ENCODE peak calls at places on chromosomes 2 and 18, in nine cellular contexts. B, N, O, T, M, Z, K, U and P are unnamed samples.

GRCh38 chr2:95525294-95526035 is 40.9 kb upstream of the TRIM43B start:
- DNase-seq in B (peak; percentile 37), N (no peak), O (no peak), U (no peak), Z (peak; percentile 8), M (peak; percentile 36), K (no peak), T (peak; percentile 39), P (no peak)

GRCh38 chr18:78213365-78213994 is 766.1 kb upstream of the SALL3 start:
- DNase-seq in O (no peak), U (no peak), Z (no peak), K (no peak), B (peak; percentile 70), T (no peak), M (no peak), N (no peak), P (no peak)

GRCh38 chr2:170163666-170164065 is 14.3 kb upstream of the MYO3B start:
- DNase-seq in M (no peak), U (no peak), K (no peak), Z (no peak), O (no peak), T (no peak), N (peak; percentile 21), B (no peak), P (no peak)

GRCh38 chr18:31042068-31042390 is 513 bp downstream of the DSC3 start:
- DNase-seq in B (no peak), K (no peak), T (no peak), N (no peak), U (no peak), Z (no peak), M (no peak), O (no peak), P (no peak)

GRCh38 chr2:66544258-66544657 is 109.3 kb downstream of the MEIS1 start:
- DNase-seq in T (no peak), O (no peak), Z (no peak), B (no peak), K (no peak), M (no peak), N (no peak), U (no peak), P (no peak)

GRCh38 chr2:121075006-121075545 is 209.9 kb downstream of the TFCP2L1 start:
- DNase-seq in O (peak; percentile 99), M (peak; percentile 95), N (peak; percentile 88), U (peak; percentile 87), K (peak; percentile 87), B (no peak), T (peak; percentile 92), Z (peak; percentile 86), P (peak; percentile 77)

GRCh38 chr2:176122266-176122632 is 270 bp upstream of the HOXD9 start:
- DNase-seq in U (no peak), Z (no peak), K (no peak), T (no peak), B (no peak), M (no peak), O (no peak), N (no peak), P (no peak)

GRCh38 chr2:99818842-99819241 is 323.5 kb downstream of the AFF3 start:
- DNase-seq in U (no peak), O (peak; percentile 24), N (peak; percentile 14), K (no peak), Z (peak; percentile 49), B (no peak), M (peak; percentile 71), T (peak; percentile 14), P (no peak)

GRCh38 chr2:38475567-38475881 is 98.5 kb upstream of the ATL2 start:
- DNase-seq in U (no peak), K (no peak), Z (no peak), O (no peak), M (no peak), N (no peak), T (no peak), B (no peak), P (no peak)

GRCh38 chr18:48713302-48713701 is 174.5 kb downstream of the CTIF start:
- DNase-seq in T (peak; percentile 78), U (no peak), O (no peak), Z (no peak), M (no peak), B (peak; percentile 68), K (no peak), N (no peak), P (no peak)

GRCh38 chr2:161424179-161424763 is 8.2 kb downstream of the TBR1 start:
- DNase-seq in Z (no peak), M (no peak), B (no peak), O (no peak), K (no peak), U (no peak), T (no peak), N (no peak), P (no peak)

GRCh38 chr2:216533504-216534068 is 34.9 kb downstream of the RPL37A start:
- DNase-seq in T (no peak), K (no peak), Z (no peak), O (peak; percentile 79), U (no peak), N (no peak), M (no peak), B (no peak), P (no peak)

DNA sequence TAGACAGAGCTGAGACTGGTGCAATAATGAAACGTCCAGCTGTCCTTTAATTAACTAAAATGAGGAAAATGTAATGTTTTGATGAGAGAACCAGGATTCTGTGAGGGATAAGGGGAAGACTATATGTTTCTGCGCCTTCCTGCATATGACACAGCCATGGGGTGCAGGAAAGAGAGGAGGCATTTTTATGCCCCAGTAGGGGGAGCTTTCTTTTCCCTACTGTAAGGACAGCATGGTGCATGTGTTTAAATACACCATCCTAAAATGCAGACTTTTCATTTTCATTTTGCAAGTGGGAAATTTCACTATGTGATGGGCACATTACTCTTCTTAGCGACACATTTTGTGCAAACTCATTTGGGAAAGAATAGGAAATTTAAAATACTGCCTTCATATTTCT is 446.1 kb downstream of the ARHGAP15 start:
- DNase-seq in U (no peak), M (peak; percentile 36), O (no peak), B (no peak), N (peak; percentile 27), T (peak; percentile 31), Z (peak; percentile 11), K (no peak), P (no peak)
- TF ChIP-seq CTCF in U (peak; percentile 30), M (peak; percentile 64), O (peak; percentile 29), B (no peak), N (peak; percentile 48), T (peak; percentile 55), Z (peak; percentile 39), K (peak; percentile 43), P (peak; percentile 62)

GRCh38 chr2:60811491-60812370 is 55.7 kb downstream of the PAPOLG start:
- DNase-seq in U (no peak), B (no peak), O (no peak), K (no peak), M (no peak), T (no peak), Z (no peak), N (no peak), P (no peak)
- H3K4me3 ChIP-seq in U (no peak overlapping the region), B (no peak overlapping the region), O (no peak overlapping the region), K (no peak overlapping the region), M (no peak overlapping the region), T (no peak overlapping the region), Z (no peak overlapping the region), N (no peak overlapping the region), P (no peak overlapping the region)

GRCh38 chr2:73203055-73203681 is 794 bp downstream of the NOTO start:
- DNase-seq in O (no peak), M (no peak), Z (no peak), B (no peak), U (no peak), N (no peak), T (peak; percentile 23), K (no peak), P (no peak)
- TF ChIP-seq CTCF in O (no peak), M (no peak), Z (no peak), B (no peak), U (no peak), N (no peak), T (no peak), K (no peak), P (no peak)

GRCh38 chr2:30148850-30149249 is 2.0 kb downstream of the YPEL5 start:
- DNase-seq in U (no peak), M (no peak), T (no peak), N (peak; percentile 23), Z (no peak), B (no peak), O (no peak), K (no peak), P (no peak)

GRCh38 chr2:30147715-30148611 is 1.2 kb downstream of the YPEL5 start:
- DNase-seq in Z (peak; percentile 45), T (peak; percentile 73), K (peak; percentile 24), M (peak; percentile 52), U (no peak), O (peak; percentile 55), N (peak; percentile 80), B (peak; percentile 87), P (no peak)

GRCh38 chr2:30146337-30147195 is at the start of gene YPEL5:
- DNase-seq in B (peak; percentile 100), N (peak; percentile 99), M (peak; percentile 96), T (peak; percentile 100), Z (peak; percentile 99), U (peak; percentile 95), O (peak; percentile 100), K (peak; percentile 98), P (peak; percentile 98)

GRCh38 chr2:30145826-30146336 is 926 bp upstream of the YPEL5 start:
- DNase-seq in K (no peak), N (no peak), M (no peak), B (no peak), O (no peak), T (peak; percentile 21), Z (peak; percentile 29), U (no peak), P (no peak)

GRCh38 chr2:30147196-30147714 is 448 bp downstream of the YPEL5 start:
- DNase-seq in M (no peak), O (peak; percentile 47), U (no peak), B (no peak), N (no peak), Z (peak; percentile 19), K (no peak), T (no peak), P (no peak)
- H3K4me3 ChIP-seq in M (peak overlapping the region; percentile 93), O (peak overlapping the region; percentile 70), U (peak overlapping the region; percentile 75), B (peak overlapping the region; percentile 96), N (peak overlapping the region; percentile 60), Z (peak overlapping the region; percentile 79), K (peak overlapping the region; percentile 90), T (peak overlapping the region; percentile 70), P (peak overlapping the region; percentile 83)

GRCh38 chr18:47545613-47546012 is 294.2 kb upstream of the SKOR2 start:
- DNase-seq in O (no peak), B (no peak), M (no peak), T (no peak), K (no peak), N (no peak), Z (no peak), U (no peak), P (no peak)
- TF ChIP-seq CTCF in O (no peak), B (no peak), M (no peak), T (no peak), K (no peak), N (no peak), Z (no peak), U (no peak), P (no peak)

DNA sequence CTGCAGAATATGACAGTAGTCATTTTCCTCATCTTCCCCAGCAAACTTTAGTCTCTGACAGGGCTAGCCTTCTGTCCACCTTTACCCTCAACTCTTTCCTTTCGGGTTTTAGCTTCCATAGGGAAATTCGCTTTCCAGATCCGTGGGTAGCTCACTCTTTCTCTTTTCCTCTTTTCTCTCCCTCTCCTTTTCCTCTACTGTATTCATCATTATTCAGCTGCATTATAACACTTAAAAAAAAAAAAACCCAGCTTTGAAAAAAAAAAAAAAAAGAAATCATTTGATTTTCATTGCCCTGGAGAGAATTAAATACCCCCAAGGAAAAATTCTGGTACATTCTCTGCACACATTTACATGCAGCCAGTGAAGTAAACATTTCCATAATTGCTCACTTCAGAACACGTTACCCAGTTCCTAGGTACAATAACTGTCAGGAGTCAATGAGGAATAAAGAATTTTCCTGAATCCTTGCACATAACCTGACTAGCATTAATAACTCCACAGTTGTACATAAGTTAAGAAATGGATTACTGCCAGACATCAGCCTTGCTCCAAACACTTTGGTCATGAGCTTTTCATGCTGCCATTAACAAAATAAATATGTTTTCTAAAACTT is 63.5 kb downstream of the ZNF521 start:
- DNase-seq in N (no peak), O (no peak), K (no peak), M (no peak), U (no peak), T (no peak), B (no peak), Z (no peak), P (no peak)
- H3K4me3 ChIP-seq in N (no peak overlapping the region), O (no peak overlapping the region), K (no peak overlapping the region), M (peak overlapping the region; percentile 49), U (no peak overlapping the region), T (no peak overlapping the region), B (no peak overlapping the region), Z (peak overlapping the region; percentile 20), P (no peak overlapping the region)